ENCODE peak calls at places on chromosome 21, in ten cellular contexts. M is GM12865, P is bronchial epithelial cell, U is IMR-90, Y is astrocyte of the spinal cord, O is cardiac muscle cell, I is A549, E is left ventricle myocardium inferior, W is neural progenitor cell, H is astrocyte of the cerebellum. T is an unnamed sample.

GRCh38 chr21:35070436-35070835 is 21.3 kb upstream of the RUNX1 start:
- DNase-seq in P (no peak), W (no peak), E (no peak), H (no peak), Y (no peak), M (no peak), U (no peak), O (no peak), I (no peak), T (no peak)

GRCh38 chr21:34276711-34277425 is 86.9 kb upstream of the KCNE2 start:
- DNase-seq in H (no peak), P (peak), Y (no peak), E (no peak), M (peak), O (no peak), U (no peak), I (no peak), W (no peak), T (no peak)

GRCh38 chr21:34846214-34846575 is 177.4 kb downstream of the CLIC6 start:
- DNase-seq in U (no peak), H (no peak), P (no peak), I (no peak), M (no peak), Y (no peak), E (no peak), W (no peak), O (no peak), T (no peak)

GRCh38 chr21:17295997-17296396 is 216.8 kb upstream of the CXADR start:
- DNase-seq in O (no peak), I (no peak), H (no peak), P (no peak), U (no peak), E (no peak), M (no peak), W (no peak), Y (no peak), T (no peak)

GRCh38 chr21:39525129-39525528 is 73.4 kb downstream of the SH3BGR start:
- DNase-seq in I (no peak), U (no peak), P (no peak), H (no peak), Y (no peak), O (no peak), E (peak), W (no peak), M (no peak), T (no peak)

GRCh38 chr21:24011087-24011486 is 1596.2 kb downstream of the MRPL39 start:
- DNase-seq in W (no peak), U (no peak), Y (no peak), E (no peak), I (no peak), M (no peak), O (no peak), H (no peak), P (no peak), T (no peak)

GRCh38 chr21:36297938-36298572 is 21.9 kb upstream of the MORC3 start:
- DNase-seq in U (peak), W (no peak), Y (no peak), E (no peak), O (no peak), I (no peak), M (peak), P (peak), H (no peak), T (no peak)

GRCh38 chr21:34670220-34670961 is 1.6 kb downstream of the CLIC6 start:
- DNase-seq in H (no peak), M (peak), W (peak), Y (no peak), P (no peak), U (no peak), O (peak), E (no peak), I (no peak), T (no peak)

GRCh38 chr21:22575165-22575584 is 1577.0 kb downstream of the NCAM2 start:
- DNase-seq in U (no peak), M (no peak), P (no peak), O (peak), W (peak), H (no peak), E (no peak), I (no peak), Y (no peak), T (peak)

GRCh38 chr21:15192243-15192642 is 127.4 kb upstream of the NRIP1 start:
- DNase-seq in O (no peak), I (no peak), Y (no peak), P (peak), E (no peak), H (no peak), M (no peak), W (no peak), U (no peak), T (no peak)

GRCh38 chr21:15406791-15407190 is 323.0 kb upstream of the USP25 start:
- DNase-seq in O (no peak), H (no peak), P (no peak), Y (no peak), M (no peak), E (no peak), U (no peak), W (no peak), I (no peak), T (no peak)

GRCh38 chr21:38793926-38794713 is 11.6 kb upstream of the ETS2 start:
- DNase-seq in I (no peak), E (no peak), O (no peak), U (no peak), W (no peak), H (no peak), P (no peak), Y (no peak), M (no peak), T (no peak)

GRCh38 chr21:15735409-15735808 is 5.6 kb downstream of the USP25 start:
- DNase-seq in W (no peak), P (no peak), M (no peak), O (no peak), Y (no peak), I (no peak), H (no peak), U (no peak), E (no peak), T (no peak)

GRCh38 chr21:38475519-38475918 is 22.8 kb downstream of the ERG start:
- DNase-seq in W (no peak), P (no peak), I (no peak), O (no peak), U (no peak), M (no peak), E (no peak), Y (no peak), H (no peak), T (no peak)

GRCh38 chr21:37915941-37916794 is at the start of gene KCNJ6:
- DNase-seq in Y (peak), H (peak), U (peak), O (peak), I (peak), P (no peak), E (no peak), M (no peak), W (peak), T (peak)

DNA sequence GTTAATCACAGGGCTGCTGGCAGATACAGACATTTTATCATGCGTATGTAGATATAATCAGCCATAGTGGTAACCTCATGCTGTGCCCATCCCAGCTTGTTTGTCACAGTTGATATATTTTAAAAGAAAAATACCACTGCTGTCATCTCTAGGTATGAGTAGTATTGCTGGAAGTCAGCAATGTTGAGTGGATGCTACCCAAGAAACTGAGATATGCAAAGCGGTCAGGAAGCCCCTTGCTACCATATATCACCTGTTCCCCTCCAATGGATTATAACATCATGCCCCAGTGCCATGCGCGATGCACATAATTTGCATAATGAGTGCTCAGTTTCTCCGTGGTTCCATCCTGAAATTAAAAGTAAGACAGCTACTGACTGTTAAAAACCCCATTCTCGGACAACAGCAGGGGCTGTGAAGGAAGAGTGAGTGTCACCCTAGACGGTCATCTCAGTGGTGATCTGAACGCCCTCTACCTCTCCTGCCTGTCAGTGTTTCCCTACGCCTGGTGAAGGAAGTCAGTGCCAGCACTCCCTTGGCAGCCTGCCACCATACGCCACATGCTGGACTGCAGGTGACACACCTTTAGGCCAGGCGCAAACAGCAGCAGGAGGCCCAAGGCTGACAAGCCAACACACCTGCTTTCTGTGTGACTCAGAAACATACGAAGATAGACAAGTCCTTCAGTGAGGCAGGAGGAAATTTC is 2.7 kb downstream of the IL10RB start:
- DNase-seq in I (no peak), H (no peak), E (no peak), W (no peak), P (peak), M (peak), U (no peak), O (no peak), Y (no peak), T (peak)
- H3K4me3 ChIP-seq in I (no peak), H (no peak), E (no peak), W (no peak), P (no peak), M (peak), U (no peak), O (no peak), Y (no peak), T (no peak)

DNA sequence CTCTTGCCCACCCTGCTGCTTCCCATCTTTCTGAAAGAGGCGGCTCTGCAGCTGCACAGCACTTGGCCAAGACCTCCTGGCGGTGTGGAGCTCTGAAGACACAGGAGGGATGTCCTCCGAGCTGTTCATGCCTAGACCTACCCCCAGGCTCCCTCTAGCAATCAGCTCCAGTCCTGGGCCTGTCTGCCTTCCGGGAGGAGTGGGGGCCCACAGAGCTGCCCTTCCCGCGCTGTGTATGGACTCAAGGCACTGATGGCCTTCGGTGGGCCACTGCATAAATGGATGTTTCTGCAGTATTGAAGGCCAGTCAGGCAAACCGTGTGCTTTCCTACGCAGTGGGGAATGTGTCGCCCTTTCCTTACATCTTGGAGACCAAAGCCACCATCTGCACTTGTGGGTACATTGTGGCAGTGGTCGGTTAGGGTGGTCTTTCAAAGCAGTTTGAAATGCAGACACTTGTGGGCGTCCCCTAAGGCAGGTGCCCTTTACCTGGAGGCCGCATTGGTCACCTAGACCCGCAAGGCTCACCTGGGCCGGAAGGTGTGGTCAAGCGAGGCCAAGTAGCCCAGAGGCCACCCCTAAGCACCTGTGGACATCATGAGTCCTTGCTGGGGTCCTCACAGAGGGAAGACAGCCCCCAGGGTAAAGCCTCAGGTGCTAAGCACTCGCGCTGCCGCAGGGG is 912 bp upstream of the PKNOX1 start:
- DNase-seq in I (no peak), E (no peak), Y (no peak), U (no peak), H (no peak), W (no peak), P (no peak), O (no peak), M (no peak), T (no peak)
- TF ChIP-seq CTCF in I (no peak), E (peak), Y (no peak), U (no peak), H (no peak), W (no peak), P (no peak), O (no peak), M (no peak), T (no peak)

GRCh38 chr21:25639922-25640670 is 1.0 kb downstream of the JAM2 start:
- DNase-seq in P (no peak), M (peak), U (no peak), E (peak), O (peak), I (no peak), W (peak), H (no peak), Y (peak), T (peak)
- H3K4me3 ChIP-seq in P (no peak), M (peak), U (peak), E (peak), O (peak), I (peak), W (peak), H (peak), Y (peak), T (peak)

GRCh38 chr21:32147041-32147440 is 131.8 kb downstream of the MIS18A start:
- DNase-seq in I (no peak), H (no peak), U (no peak), E (no peak), O (no peak), P (no peak), Y (no peak), W (no peak), M (no peak), T (no peak)

GRCh38 chr21:32138658-32139057 is 140.2 kb downstream of the MIS18A start:
- DNase-seq in Y (no peak), H (no peak), I (no peak), W (no peak), O (no peak), P (no peak), U (no peak), E (no peak), M (no peak), T (no peak)

GRCh38 chr21:32140212-32141008 is 138.4 kb downstream of the MIS18A start:
- DNase-seq in W (no peak), O (no peak), H (no peak), U (no peak), M (no peak), P (no peak), E (no peak), I (no peak), Y (no peak), T (peak)

GRCh38 chr21:32141009-32141357 is 137.9 kb downstream of the MIS18A start:
- DNase-seq in P (no peak), H (no peak), W (no peak), M (no peak), O (no peak), E (no peak), U (no peak), Y (no peak), I (no peak), T (no peak)

GRCh38 chr21:32143222-32143939 is 135.5 kb downstream of the MIS18A start:
- DNase-seq in W (peak), M (peak), E (peak), Y (peak), O (no peak), P (no peak), U (peak), I (no peak), H (peak), T (no peak)
- TF ChIP-seq CTCF in W (no peak), M (peak), E (peak), Y (no peak), O (no peak), P (no peak), U (no peak), I (no peak), H (no peak), T (no peak)

DNA sequence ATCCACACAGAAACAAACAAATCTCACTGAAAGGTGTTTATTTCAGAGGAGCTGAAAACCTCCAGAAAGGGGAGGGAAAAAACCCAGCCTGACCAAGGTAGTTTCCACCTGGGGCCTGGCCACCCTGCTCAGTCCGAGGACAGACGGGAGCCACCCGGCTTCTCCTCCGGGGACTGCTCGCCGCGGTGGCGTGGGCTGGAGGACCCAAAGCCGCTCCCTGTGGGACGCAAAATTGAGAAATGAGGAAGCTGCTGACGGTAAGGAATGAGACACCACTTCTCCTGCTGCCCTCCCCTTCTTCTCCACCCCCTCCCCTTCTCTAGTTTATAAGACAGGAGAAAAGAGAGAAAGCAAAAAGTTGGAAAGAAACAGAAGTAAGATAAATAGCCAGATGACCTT is 12.7 kb downstream of the ITGB2 start:
- DNase-seq in M (no peak), E (no peak), P (no peak), W (no peak), U (no peak), I (no peak), Y (no peak), O (no peak), H (no peak), T (no peak)
- H3K4me3 ChIP-seq in M (no peak), E (no peak), P (no peak), W (no peak), U (no peak), I (no peak), Y (no peak), O (no peak), H (no peak), T (no peak)